ENCODE peak calls at places on chromosome 14, in five cellular contexts. Z is stimulated activated CD4-positive, alpha-beta T cell treated with anti-CD3 and anti-CD28 coated beads, Interleukin-1b, Interleukin-23, amount 100 ng/mL, for 4 hours; W is NCI-H446 treated with DMSO at 0.1 percent for 48 hours; T is heart right ventricle; R is T-cell. M is an unnamed sample.

GRCh38 chr14:54105898-54106297 is 149.3 kb upstream of the BMP4 start:
- DNase-seq in R (no peak), T (no peak), W (no peak), Z (no peak), M (no peak)

GRCh38 chr14:70845601-70846000 is 36.3 kb upstream of the MAP3K9 start:
- DNase-seq in R (no peak), W (no peak), Z (no peak), T (no peak), M (no peak)

GRCh38 chr14:89351364-89351957 is 65.6 kb downstream of the FOXN3 start:
- DNase-seq in T (no peak), Z (no peak), W (no peak), R (no peak), M (peak; percentile 15)

GRCh38 chr14:68649461-68650189 is 143.2 kb downstream of the ZFP36L1 start:
- DNase-seq in R (no peak), T (no peak), Z (no peak), W (no peak), M (no peak)

GRCh38 chr14:23513005-23513412 is 38.6 kb downstream of the ZFHX2 start:
- DNase-seq in T (no peak), R (no peak), Z (no peak), W (peak; percentile 87), M (no peak)

GRCh38 chr14:99728231-99728920 is 44.3 kb downstream of the CYP46A1 start:
- DNase-seq in R (no peak), W (no peak), T (no peak), Z (no peak), M (peak; percentile 12)

GRCh38 chr14:76919811-76920571 is 93.8 kb downstream of the LRRC74A start:
- DNase-seq in T (peak; percentile 67), R (no peak), W (peak; percentile 92), Z (no peak), M (no peak)

GRCh38 chr14:97331526-97331925 is 534.3 kb downstream of the VRK1 start:
- DNase-seq in W (no peak), T (no peak), R (no peak), Z (no peak), M (no peak)

GRCh38 chr14:24692382-24693352 is 58.7 kb upstream of the GZMB start:
- DNase-seq in T (no peak), W (no peak), Z (no peak), R (peak; percentile 21), M (peak; percentile 62)

GRCh38 chr14:33657478-33657877 is 293.4 kb downstream of the EGLN3 start:
- DNase-seq in Z (no peak), T (no peak), W (no peak), R (no peak), M (no peak)

GRCh38 chr14:79101388-79101787 is 931.2 kb downstream of the NRXN3 start:
- DNase-seq in T (no peak), R (no peak), Z (no peak), W (no peak), M (no peak)

GRCh38 chr14:104681689-104682074 is 7.7 kb upstream of the INF2 start:
- DNase-seq in Z (no peak), R (no peak), W (no peak), T (peak; percentile 96), M (no peak)

GRCh38 chr14:57610631-57611030 is 117.0 kb upstream of the CCDC198 start:
- DNase-seq in R (no peak), T (no peak), Z (no peak), W (no peak), M (no peak)

GRCh38 chr14:67267929-67268328 is 26.7 kb downstream of the PALS1 start:
- DNase-seq in Z (no peak), T (no peak), R (no peak), W (no peak), M (no peak)

GRCh38 chr14:72610831-72611200 is 283.1 kb downstream of the DPF3 start:
- DNase-seq in W (no peak), T (no peak), Z (no peak), R (no peak), M (no peak)

GRCh38 chr14:95431199-95432145 is 85.0 kb downstream of the SYNE3 start:
- DNase-seq in W (no peak), R (no peak), Z (no peak), T (no peak), M (no peak)

GRCh38 chr14:71776463-71777359 is 155.5 kb upstream of the RGS6 start:
- DNase-seq in T (no peak), R (no peak), Z (no peak), W (no peak), M (no peak)

GRCh38 chr14:24952851-24953666 is 96.9 kb downstream of the STXBP6 start:
- DNase-seq in W (no peak), Z (no peak), R (no peak), T (no peak), M (no peak)

GRCh38 chr14:102817942-102818940 is 41.0 kb downstream of the TRAF3 start:
- DNase-seq in R (no peak), W (no peak), T (no peak), Z (no peak), M (no peak)

GRCh38 chr14:73591690-73592448 is at the start of gene ACOT4:
- DNase-seq in Z (peak; percentile 43), R (peak; percentile 38), W (no peak), T (no peak), M (peak; percentile 21)

GRCh38 chr14:72495668-72496067 is 398.2 kb downstream of the DPF3 start:
- DNase-seq in T (no peak), W (no peak), R (no peak), Z (no peak), M (no peak)

GRCh38 chr14:68894802-68895201 is 84.3 kb downstream of the ACTN1 start:
- DNase-seq in Z (no peak), W (no peak), R (no peak), T (no peak), M (no peak)

GRCh38 chr14:73744874-73745529 is 30.8 kb upstream of the PNMA1 start:
- DNase-seq in Z (no peak), W (no peak), T (no peak), R (no peak), M (no peak)

GRCh38 chr14:89678715-89679220 is 261.7 kb upstream of the FOXN3 start:
- DNase-seq in R (no peak), T (no peak), Z (no peak), W (no peak), M (no peak)

GRCh38 chr14:70052990-70053389 is 135.8 kb downstream of the SLC8A3 start:
- DNase-seq in Z (no peak), W (no peak), T (no peak), R (no peak), M (no peak)

GRCh38 chr14:100893760-100894159 is 9.8 kb downstream of the RTL1 start:
- DNase-seq in W (no peak), Z (no peak), T (no peak), R (no peak), M (no peak)

GRCh38 chr14:44657688-44658388 is 150.8 kb upstream of the FSCB start:
- DNase-seq in T (no peak), R (no peak), W (peak; percentile 72), Z (no peak), M (no peak)

GRCh38 chr14:55129428-55130193 is 559 bp downstream of the LGALS3 start:
- DNase-seq in R (peak; percentile 12), Z (peak; percentile 32), W (no peak), T (peak; percentile 76), M (peak; percentile 18)

GRCh38 chr14:79254069-79254775 is 957.1 kb downstream of the DIO2 start:
- DNase-seq in Z (no peak), R (no peak), T (no peak), W (no peak), M (no peak)

GRCh38 chr14:72850360-72850759 is 43.5 kb downstream of the DPF3 start:
- DNase-seq in R (no peak), T (no peak), W (no peak), Z (no peak), M (no peak)

GRCh38 chr14:99840265-99840664 is 47.1 kb downstream of the EML1 start:
- DNase-seq in R (no peak), W (no peak), Z (no peak), T (no peak), M (no peak)

GRCh38 chr14:104604461-104605449 is at the start of gene TMEM179:
- DNase-seq in Z (no peak), R (no peak), W (no peak), T (no peak), M (no peak)

GRCh38 chr14:54000341-54000811 is 43.8 kb upstream of the BMP4 start:
- DNase-seq in T (no peak), W (no peak), R (no peak), Z (no peak), M (no peak)

GRCh38 chr14:23562822-23563472 is 4.6 kb downstream of the AP1G2 start:
- DNase-seq in Z (peak; percentile 64), T (no peak), W (no peak), R (peak; percentile 25), M (peak; percentile 38)

M was measured in naive thymus-derived CD8-positive, alpha-beta T cell.